ENCODE peak calls at places on chromosomes 3 and 15, in four cellular contexts. C is Kasumi-1, F is bronchial epithelial cell, Y is aorta. K is an unnamed sample.

GRCh38 chr3:69120879-69121464 is 1.4 kb downstream of the LMOD3 start:
- DNase-seq in Y (no peak), C (peak; percentile 69), F (peak; percentile 85), K (peak; percentile 28)

GRCh38 chr3:128316456-128316855 is 150.2 kb downstream of the DNAJB8 start:
- DNase-seq in F (no peak), Y (no peak), C (no peak), K (no peak)

GRCh38 chr3:23219117-23219516 is 16.0 kb downstream of the UBE2E2 start:
- DNase-seq in C (no peak), Y (no peak), F (no peak), K (no peak)

GRCh38 chr3:87350367-87351199 is 74.2 kb upstream of the POU1F1 start:
- DNase-seq in C (peak; percentile 76), Y (no peak), F (peak; percentile 59), K (peak; percentile 14)

GRCh38 chr3:197309528-197310361 is 11.3 kb upstream of the DLG1 start:
- DNase-seq in Y (no peak), F (peak; percentile 75), C (no peak), K (no peak)

GRCh38 chr3:63872135-63872924 is 8.7 kb downstream of the ATXN7 start:
- DNase-seq in F (peak; percentile 92), C (no peak), Y (no peak), K (no peak)

GRCh38 chr3:179091113-179091512 is 19.5 kb upstream of the ZMAT3 start:
- DNase-seq in F (no peak), C (no peak), Y (no peak), K (no peak)

GRCh38 chr3:67875338-67875737 is 220.9 kb upstream of the SUCLG2 start:
- DNase-seq in F (no peak), Y (no peak), C (no peak), K (no peak)

GRCh38 chr3:99720985-99721632 is 82.7 kb downstream of the COL8A1 start:
- DNase-seq in C (no peak), F (peak; percentile 72), Y (peak; percentile 81), K (peak; percentile 3)

GRCh38 chr3:142628806-142629205 is 32.6 kb downstream of the PLS1 start:
- DNase-seq in F (no peak), C (no peak), Y (no peak), K (no peak)

GRCh38 chr3:31041161-31041978 is 146.9 kb upstream of the GADL1 start:
- DNase-seq in F (peak; percentile 95), Y (no peak), C (no peak), K (no peak)

GRCh38 chr3:16402451-16402850 is 111.0 kb downstream of the RFTN1 start:
- DNase-seq in Y (no peak), C (no peak), F (peak; percentile 72), K (no peak)

GRCh38 chr3:66723231-66723630 is 222.4 kb upstream of the LRIG1 start:
- DNase-seq in Y (no peak), C (no peak), F (no peak), K (no peak)

GRCh38 chr3:105166893-105167292 is 199.8 kb upstream of the ALCAM start:
- DNase-seq in F (no peak), Y (no peak), C (no peak), K (no peak)

GRCh38 chr3:50270422-50270831 is 1.5 kb downstream of the SEMA3B start:
- DNase-seq in Y (no peak), C (no peak), F (no peak), K (no peak)

GRCh38 chr3:4889896-4890295 is 89.3 kb upstream of the BHLHE40 start:
- DNase-seq in C (no peak), Y (no peak), F (no peak), K (no peak)

GRCh38 chr3:127929818-127930217 is 14.8 kb downstream of the KBTBD12 start:
- DNase-seq in Y (no peak), C (no peak), F (peak; percentile 12), K (peak; percentile 13)

GRCh38 chr3:12155833-12156232 is 2.9 kb downstream of the TIMP4 start:
- DNase-seq in C (no peak), Y (no peak), F (peak; percentile 90), K (no peak)

GRCh38 chr3:58491506-58492384 is at the start of gene KCTD6:
- DNase-seq in F (peak; percentile 79), C (peak; percentile 79), Y (peak; percentile 98), K (peak; percentile 69)

GRCh38 chr3:52228266-52228665 is 2.8 kb upstream of the TLR9 start:
- DNase-seq in C (no peak), Y (no peak), F (no peak), K (no peak)

GRCh38 chr15:74967670-74968069 is 11.1 kb upstream of the RPP25 start:
- DNase-seq in F (peak; percentile 72), Y (no peak), C (no peak), K (no peak)

GRCh38 chr3:122123885-122124284 is 59.6 kb upstream of the CASR start:
- DNase-seq in Y (no peak), C (no peak), F (peak; percentile 71), K (no peak)

GRCh38 chr3:79178471-79178870 is 589.3 kb downstream of the ROBO1 start:
- DNase-seq in Y (no peak), F (no peak), C (no peak), K (no peak)

GRCh38 chr15:40340740-40341400 is at the start of gene CCDC9B:
- DNase-seq in F (peak; percentile 69), Y (peak; percentile 97), C (peak; percentile 28), K (peak; percentile 81)

GRCh38 chr3:20197775-20198174 is 11.8 kb upstream of the SGO1 start:
- DNase-seq in Y (no peak), C (no peak), F (peak; percentile 80), K (no peak)

GRCh38 chr3:119227064-119227850 is 13.4 kb downstream of the B4GALT4 start:
- DNase-seq in F (no peak), Y (no peak), C (no peak), K (no peak)

GRCh38 chr3:76965122-76965725 is 74.7 kb upstream of the ROBO2 start:
- DNase-seq in Y (no peak), F (peak; percentile 20), C (no peak), K (no peak)

GRCh38 chr15:40087095-40087805 is 21.4 kb downstream of the BMF start:
- DNase-seq in C (no peak), F (no peak), Y (no peak), K (no peak)

GRCh38 chr3:4406746-4407568 is 60.1 kb downstream of the SUMF1 start:
- DNase-seq in F (no peak), Y (no peak), C (no peak), K (no peak)

GRCh38 chr3:65948833-65949573 is 89.7 kb downstream of the MAGI1 start:
- DNase-seq in C (no peak), F (no peak), Y (no peak), K (no peak)

GRCh38 chr3:195774917-195775316 is 36.8 kb downstream of the MUC4 start:
- DNase-seq in Y (peak; percentile 76), C (peak; percentile 42), F (no peak), K (peak; percentile 54)

GRCh38 chr15:94070341-94071275 is 160.8 kb upstream of the MCTP2 start:
- DNase-seq in C (peak; percentile 80), F (peak; percentile 48), Y (no peak), K (no peak)

GRCh38 chr3:46693897-46694235 is 387 bp upstream of the ALS2CL start:
- DNase-seq in F (no peak), Y (no peak), C (no peak), K (no peak)

GRCh38 chr3:147383617-147384016 is 22.7 kb downstream of the ZIC4 start:
- DNase-seq in C (no peak), F (no peak), Y (no peak), K (no peak)

GRCh38 chr3:39383190-39383912 is at the start of gene SLC25A38:
- DNase-seq in Y (peak; percentile 90), C (no peak), F (peak; percentile 76), K (no peak)